ENCODE peak calls at places on chromosome 12, in seven cellular contexts. Z is ovary, Q is colonic mucosa, R is endodermal cell, X is PC-3, I is small intestine, N is esophagus squamous epithelium. G is an unnamed sample. For H3K36me3 and H3K9me3, the result is how much of the 10 kb centered on the place peaks cover.

GRCh38 chr12:109836916-109837315 is 3.7 kb upstream of the TRPV4 start:
- DNase-seq in I (peak), Q (no peak), N (no peak), Z (no peak), R (peak), X (peak), G (no peak)

GRCh38 chr12:62372134-62372533 is 94.5 kb upstream of the MON2 start:
- DNase-seq in Q (no peak), N (no peak), R (no peak), I (no peak), Z (no peak), X (no peak), G (no peak)

GRCh38 chr12:29545102-29545467 is 47.6 kb upstream of the OVCH1 start:
- DNase-seq in N (no peak), R (no peak), Z (no peak), X (no peak), I (no peak), Q (no peak), G (no peak)

GRCh38 chr12:26939192-26939832 is 1.0 kb downstream of the FGFR1OP2 start:
- DNase-seq in Z (no peak), R (no peak), N (no peak), I (peak), X (peak), Q (no peak), G (no peak)

GRCh38 chr12:49503674-49504180 is 35.1 kb upstream of the KCNH3 start:
- DNase-seq in I (peak), Q (peak), R (no peak), Z (no peak), N (no peak), X (peak), G (no peak)

GRCh38 chr12:125871811-125872594 is 806.8 kb downstream of the AACS start:
- DNase-seq in X (no peak), N (no peak), I (no peak), Q (no peak), R (no peak), Z (no peak), G (no peak)

GRCh38 chr12:63302269-63302940 is 151.4 kb upstream of the AVPR1A start:
- DNase-seq in N (no peak), I (no peak), X (no peak), Q (no peak), R (peak), Z (no peak), G (no peak)

GRCh38 chr12:4856556-4856955 is 53.1 kb upstream of the KCNA1 start:
- DNase-seq in X (no peak), I (no peak), Z (no peak), Q (no peak), R (no peak), N (no peak), G (no peak)

DNA sequence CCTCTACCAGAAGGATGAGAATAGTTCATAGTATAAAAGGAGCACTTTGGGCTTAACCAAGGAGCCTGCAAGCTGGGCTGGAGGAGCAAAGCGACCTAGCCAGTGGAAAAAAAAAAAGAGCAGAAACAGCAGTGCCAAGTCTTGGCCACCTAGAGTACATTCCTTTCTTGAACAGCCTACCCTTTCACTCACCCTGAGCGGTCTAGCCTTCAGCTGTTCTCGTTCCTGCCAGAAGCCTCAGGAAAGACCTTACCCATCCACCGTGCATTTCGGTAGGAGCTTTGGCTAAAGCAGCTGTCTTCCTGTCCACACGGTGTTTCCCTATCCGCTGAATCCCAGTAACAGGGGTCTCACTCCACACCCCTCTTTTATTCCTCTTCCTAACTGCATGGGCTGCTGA is 88.7 kb upstream of the METAP2 start:
- DNase-seq in N (no peak), Q (no peak), X (no peak), R (no peak), Z (peak), I (no peak), G (no peak)
- H3K4me3 ChIP-seq in N (peak), Q (no peak), X (no peak), R (no peak), Z (peak), I (no peak), G (no peak)

GRCh38 chr12:57198329-57198728 is 18.3 kb upstream of the NXPH4 start:
- DNase-seq in R (no peak), X (no peak), N (no peak), Z (no peak), Q (no peak), I (no peak), G (no peak)

GRCh38 chr12:57201219-57201618 is 15.4 kb upstream of the NXPH4 start:
- DNase-seq in X (no peak), Q (no peak), I (no peak), Z (no peak), R (no peak), N (no peak), G (no peak)

GRCh38 chr12:57196956-57197355 is 19.6 kb upstream of the NXPH4 start:
- DNase-seq in I (no peak), R (no peak), Z (no peak), X (no peak), N (no peak), Q (no peak), G (no peak)

GRCh38 chr12:57200497-57200896 is 16.1 kb upstream of the NXPH4 start:
- DNase-seq in Q (no peak), Z (no peak), I (no peak), X (no peak), R (no peak), N (no peak), G (no peak)

GRCh38 chr12:57199191-57199590 is 17.4 kb upstream of the NXPH4 start:
- DNase-seq in N (no peak), Z (no peak), Q (no peak), I (no peak), X (no peak), R (no peak), G (no peak)
- H3K36me3 ChIP-seq in N (half or more), Z (under half), Q (under half), I (under half), X (under half), R (under half), G (under half)

DNA sequence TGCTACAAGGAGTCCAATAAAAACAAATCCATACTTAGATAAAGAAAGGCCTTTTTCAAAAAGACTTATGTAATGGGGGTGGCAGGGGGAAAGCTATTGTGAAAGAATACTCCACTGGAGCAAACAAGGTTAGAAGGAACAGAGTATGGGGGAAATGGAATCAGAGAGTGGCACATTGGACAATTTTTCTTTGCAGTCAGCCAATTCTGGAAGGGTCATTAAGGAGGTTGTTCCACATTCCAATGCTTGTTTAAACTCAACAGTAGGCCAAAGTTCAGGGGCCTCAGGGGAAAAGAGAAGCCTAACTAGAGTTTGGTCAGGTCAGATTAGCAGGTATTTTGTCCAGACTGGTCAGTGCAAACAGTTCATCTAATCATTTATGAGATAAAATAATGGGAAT is 105.2 kb upstream of the RESF1 start:
- DNase-seq in X (no peak), Q (no peak), I (no peak), N (no peak), Z (no peak), R (no peak), G (no peak)
- H3K9me3 ChIP-seq in X (under half), Q (under half), I (under half), N (under half), Z (under half), R (half or more), G (under half)

DNA sequence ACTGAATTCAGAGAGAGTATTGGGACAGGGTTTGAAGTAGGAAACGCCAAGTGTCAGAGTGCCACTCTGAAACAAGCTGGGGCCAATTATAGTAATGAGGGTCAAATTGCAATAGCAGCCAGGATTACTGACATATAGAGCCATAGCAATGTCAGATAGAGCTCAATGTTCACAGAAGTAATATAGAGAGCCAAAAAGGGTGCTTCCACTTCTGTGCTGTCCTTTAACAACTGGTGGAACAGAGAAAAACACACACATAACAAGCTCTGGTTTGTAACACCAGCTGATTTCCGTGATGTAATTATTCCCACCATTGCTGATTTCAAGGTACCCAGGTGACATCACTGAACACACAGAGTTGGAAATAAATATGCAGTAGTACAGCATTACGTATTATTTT is 3.0 kb upstream of the CLEC2B start:
- DNase-seq in Z (no peak), N (no peak), X (no peak), I (no peak), Q (no peak), R (no peak), G (no peak)
- H3K4me3 ChIP-seq in Z (no peak), N (no peak), X (no peak), I (no peak), Q (no peak), R (no peak), G (peak)

GRCh38 chr12:58877243-58877743 is 43.0 kb downstream of the LRIG3 start:
- DNase-seq in I (no peak), Z (no peak), N (no peak), Q (peak), R (no peak), X (peak), G (no peak)

GRCh38 chr12:58871557-58871956 is 48.7 kb downstream of the LRIG3 start:
- DNase-seq in N (no peak), I (peak), Z (no peak), X (no peak), Q (no peak), R (no peak), G (no peak)

DNA sequence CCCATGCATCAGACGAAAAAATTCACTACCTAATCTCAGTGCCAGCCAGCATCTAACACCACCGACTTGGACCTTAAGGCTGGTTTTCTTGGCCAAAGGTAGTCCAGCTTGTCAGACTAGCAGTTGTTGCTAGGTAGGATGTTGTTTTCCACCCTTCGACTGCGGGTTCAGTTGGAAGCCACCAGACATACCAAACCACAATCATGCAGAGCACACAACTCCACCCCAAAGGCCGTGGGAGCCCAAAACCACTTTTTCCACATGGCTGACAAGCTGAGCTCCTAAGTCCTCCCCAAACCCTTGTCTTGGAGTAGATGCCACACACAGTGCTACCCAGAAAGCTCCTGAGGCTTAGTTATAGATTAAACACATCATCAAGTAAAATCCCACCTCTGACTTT is 46.8 kb downstream of the LRIG3 start:
- DNase-seq in Q (no peak), X (no peak), Z (no peak), I (no peak), N (no peak), R (no peak), G (no peak)
- H3K36me3 ChIP-seq in Q (under half), X (under half), Z (under half), I (under half), N (under half), R (half or more), G (under half)